ENCODE peak calls at places on chromosomes 6 and 20, in eight cellular contexts. K, H, R, T, P, W, J and A are unnamed samples.

GRCh38 chr6:35312763-35313125 is 15.1 kb downstream of the DEF6 start:
- DNase-seq in P (no peak), H (no peak), R (no peak), J (no peak), K (no peak), W (no peak), T (no peak), A (no peak)

GRCh38 chr6:155154158-155154830 is 109.5 kb upstream of the CLDN20 start:
- DNase-seq in R (no peak), P (peak), K (peak), T (peak), W (peak), H (peak), J (no peak), A (no peak)

GRCh38 chr6:6798430-6798829 is 209.9 kb downstream of the LY86 start:
- DNase-seq in H (no peak), W (no peak), P (no peak), J (peak), R (no peak), K (no peak), T (no peak), A (no peak)

GRCh38 chr6:15425947-15426346 is 180.1 kb downstream of the JARID2 start:
- DNase-seq in T (no peak), P (no peak), K (no peak), R (peak), W (no peak), H (no peak), J (no peak), A (no peak)

GRCh38 chr6:55449219-55449618 is 122.0 kb downstream of the GFRAL start:
- DNase-seq in K (no peak), T (peak), W (peak), J (no peak), R (no peak), P (no peak), H (peak), A (no peak)

GRCh38 chr6:293185-294174 is 1.2 kb downstream of the DUSP22 start:
- DNase-seq in J (no peak), P (peak), H (no peak), R (no peak), T (peak), W (no peak), K (peak), A (no peak)

GRCh38 chr6:135183532-135184440 is 2.7 kb downstream of the MYB start:
- DNase-seq in P (peak), H (peak), W (peak), R (peak), K (peak), T (peak), J (peak), A (peak)

GRCh38 chr6:166705070-166705469 is 78.0 kb upstream of the RPS6KA2 start:
- DNase-seq in T (peak), H (no peak), P (no peak), R (no peak), W (no peak), K (no peak), J (no peak), A (no peak)

GRCh38 chr6:3919130-3919628 is 70.0 kb downstream of the FAM50B start:
- DNase-seq in H (no peak), K (peak), W (peak), J (no peak), T (peak), P (no peak), R (peak), A (no peak)

GRCh38 chr20:18254615-18255014 is 33.7 kb upstream of the ZNF133 start:
- DNase-seq in R (no peak), P (no peak), K (no peak), H (no peak), T (no peak), J (no peak), W (no peak), A (no peak)

GRCh38 chr6:38489951-38490350 is 149.8 kb downstream of the BTBD9 start:
- DNase-seq in J (no peak), T (peak), H (no peak), P (peak), R (no peak), W (no peak), K (peak), A (no peak)

GRCh38 chr20:50712771-50713676 is 18.4 kb upstream of the PARD6B start:
- DNase-seq in T (no peak), H (no peak), P (no peak), J (no peak), W (no peak), R (no peak), K (no peak), A (no peak)

GRCh38 chr6:117920493-117920845 is 13.4 kb downstream of the SLC35F1 start:
- DNase-seq in W (peak), P (no peak), K (no peak), T (no peak), H (no peak), R (no peak), J (no peak), A (no peak)

GRCh38 chr20:54268941-54269340 is 61.1 kb downstream of the PFDN4 start:
- DNase-seq in K (no peak), H (no peak), J (no peak), T (no peak), P (no peak), R (no peak), W (no peak), A (no peak)

GRCh38 chr6:72733045-72733444 is 111.2 kb downstream of the KCNQ5 start:
- DNase-seq in T (no peak), K (no peak), P (no peak), J (no peak), R (no peak), W (no peak), H (no peak), A (no peak)

GRCh38 chr20:43009497-43009896 is 180.2 kb downstream of the PTPRT start:
- DNase-seq in R (no peak), H (no peak), P (no peak), J (no peak), T (no peak), K (no peak), W (no peak), A (no peak)

GRCh38 chr20:34951652-34952051 is 4.0 kb downstream of the GSS start:
- DNase-seq in P (peak), J (no peak), W (no peak), K (no peak), T (no peak), H (no peak), R (no peak), A (no peak)

GRCh38 chr6:107360476-107360875 is 98.9 kb downstream of the PDSS2 start:
- DNase-seq in K (peak), W (no peak), J (no peak), H (no peak), R (no peak), P (no peak), T (peak), A (no peak)

GRCh38 chr6:12480379-12480778 is 190.2 kb downstream of the EDN1 start:
- DNase-seq in T (no peak), K (no peak), P (no peak), R (no peak), W (no peak), J (no peak), H (no peak), A (no peak)

GRCh38 chr20:11849976-11850670 is 67.6 kb upstream of the BTBD3 start:
- DNase-seq in T (peak), W (peak), H (no peak), P (peak), R (no peak), J (no peak), K (peak), A (no peak)

GRCh38 chr20:22106308-22106938 is 401.0 kb downstream of the PAX1 start:
- DNase-seq in K (no peak), H (no peak), W (peak), J (no peak), R (no peak), P (peak), T (no peak), A (no peak)

GRCh38 chr6:111591901-111592461 is 13.7 kb downstream of the TRAF3IP2 start:
- DNase-seq in T (no peak), P (no peak), R (no peak), H (no peak), K (peak), W (no peak), J (no peak), A (no peak)

GRCh38 chr6:166907871-166908806 is 48.2 kb downstream of the RNASET2 start:
- DNase-seq in T (no peak), P (no peak), H (no peak), K (no peak), W (no peak), R (no peak), J (no peak), A (no peak)

GRCh38 chr20:16761305-16761829 is 13.2 kb downstream of the OTOR start:
- DNase-seq in K (peak), P (peak), W (peak), H (peak), T (peak), J (peak), R (no peak), A (peak)

GRCh38 chr6:105873256-105873704 is 212.9 kb upstream of the PRDM1 start:
- DNase-seq in R (no peak), W (no peak), K (no peak), T (peak), H (no peak), P (no peak), J (no peak), A (no peak)

GRCh38 chr6:133610271-133610840 is 278.6 kb upstream of the TCF21 start:
- DNase-seq in J (no peak), P (peak), W (no peak), R (no peak), K (peak), H (no peak), T (peak), A (no peak)

GRCh38 chr20:24340933-24341332 is 128.5 kb upstream of the SYNDIG1 start:
- DNase-seq in T (no peak), J (no peak), W (no peak), R (no peak), K (peak), H (no peak), P (no peak), A (no peak)

GRCh38 chr6:34383171-34383631 is 9.3 kb downstream of the NUDT3 start:
- DNase-seq in R (no peak), P (no peak), J (no peak), K (peak), W (peak), T (peak), H (no peak), A (no peak)

GRCh38 chr20:54176610-54177009 is 2.8 kb upstream of the CYP24A1 start:
- DNase-seq in H (no peak), J (no peak), K (peak), W (no peak), T (no peak), P (no peak), R (no peak), A (no peak)

GRCh38 chr20:40797425-40797824 is 108.4 kb upstream of the MAFB start:
- DNase-seq in T (peak), J (peak), R (no peak), K (peak), P (peak), W (peak), H (no peak), A (peak)

GRCh38 chr20:60049601-60050000 is 91.4 kb downstream of the CDH26 start:
- DNase-seq in H (no peak), K (peak), P (no peak), J (no peak), R (no peak), W (no peak), T (no peak), A (no peak)

GRCh38 chr6:137261393-137262154 is 42.4 kb upstream of the IFNGR1 start:
- DNase-seq in K (peak), P (peak), H (peak), R (no peak), J (no peak), T (peak), W (no peak), A (no peak)

GRCh38 chr20:24134284-24134683 is 145.7 kb upstream of the GGTLC1 start:
- DNase-seq in W (no peak), H (no peak), P (no peak), K (no peak), R (no peak), T (no peak), J (no peak), A (no peak)

GRCh38 chr20:33232486-33233072 is 3.2 kb upstream of the BPIFA1 start:
- DNase-seq in K (no peak), P (no peak), J (no peak), T (no peak), R (peak), H (no peak), W (no peak), A (no peak)

GRCh38 chr6:399785-400517 is 8.4 kb downstream of the IRF4 start:
- DNase-seq in K (no peak), J (no peak), W (no peak), R (no peak), P (no peak), T (no peak), H (no peak), A (no peak)

GRCh38 chr6:39266782-39267355 is 37.6 kb upstream of the KCNK5 start:
- DNase-seq in W (no peak), J (no peak), P (no peak), K (no peak), H (no peak), T (no peak), R (no peak), A (no peak)

GRCh38 chr20:59817846-59818245 is 115.6 kb downstream of the SYCP2 start:
- DNase-seq in J (no peak), H (no peak), R (no peak), T (no peak), P (no peak), K (no peak), W (no peak), A (no peak)

GRCh38 chr6:104969785-104970581 is 13.1 kb downstream of the LIN28B start:
- DNase-seq in T (no peak), H (peak), J (no peak), W (peak), K (peak), P (no peak), R (no peak), A (no peak)

GRCh38 chr6:151679081-151679480 is 128.4 kb upstream of the ESR1 start:
- DNase-seq in R (no peak), P (peak), W (no peak), K (peak), J (no peak), T (peak), H (no peak), A (no peak)

DNA sequence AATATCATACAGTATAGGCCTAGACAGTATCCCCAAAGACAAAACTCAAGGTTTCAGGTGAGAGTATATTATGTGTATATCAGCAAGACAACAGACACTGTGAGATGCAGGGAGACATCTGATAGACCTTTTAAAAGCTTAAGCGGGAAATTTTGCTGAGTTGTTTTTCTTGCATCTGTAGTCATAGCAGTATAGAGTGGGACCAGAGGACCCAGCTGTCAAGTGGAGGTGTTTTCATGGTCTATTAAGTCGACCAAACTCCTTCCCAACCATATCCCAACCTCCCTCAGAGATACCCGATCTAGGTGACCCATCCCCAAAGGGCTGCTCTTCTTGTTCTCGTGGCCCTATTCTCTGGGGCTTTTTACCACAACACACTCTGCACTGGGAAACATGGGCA is 98.2 kb upstream of the THEMIS start:
- DNase-seq in P (no peak), T (no peak), W (no peak), K (no peak), R (no peak), H (no peak), J (no peak), A (no peak)
- TF ChIP-seq CTCF in P (no peak), T (no peak), W (no peak), K (no peak), R (no peak), H (no peak), J (no peak), A (no peak)

DNA sequence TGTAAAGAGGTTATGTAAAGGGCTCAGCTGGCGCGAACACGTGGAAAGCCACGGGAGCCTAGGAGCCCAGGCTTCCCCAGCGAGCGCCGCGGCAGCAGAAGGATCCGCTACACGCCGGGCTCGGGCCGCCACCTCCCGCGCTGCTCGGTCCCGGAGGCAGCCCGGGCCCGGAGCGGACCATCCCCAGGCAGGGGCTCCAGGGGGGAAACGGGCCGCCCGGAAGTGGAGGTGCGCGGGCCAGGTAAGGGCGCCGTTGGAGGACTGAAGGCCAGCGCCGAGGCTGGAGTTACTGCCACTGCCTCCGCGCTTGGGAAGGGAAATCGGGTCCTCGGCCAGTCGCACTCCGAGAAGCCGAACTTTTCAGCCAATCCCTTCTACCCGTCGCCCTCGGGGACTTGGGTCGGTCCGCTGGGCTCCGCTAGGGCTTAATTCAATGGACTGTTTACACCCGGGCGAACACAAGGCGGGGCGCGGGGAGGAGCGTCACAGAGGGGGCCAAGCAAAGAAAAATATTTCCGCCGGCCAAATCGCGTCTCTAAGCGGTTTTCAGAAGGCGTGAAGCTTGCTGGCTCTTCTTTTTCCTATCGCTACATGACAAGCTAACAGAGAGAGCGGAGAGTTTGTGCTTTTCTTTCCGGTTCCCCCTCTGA is 433 bp downstream of the STK35 start:
- DNase-seq in R (peak), J (peak), P (peak), W (peak), K (peak), T (peak), H (peak), A (peak)
- TF ChIP-seq CTCF in R (no peak), J (no peak), P (no peak), W (no peak), K (no peak), T (no peak), H (no peak), A (no peak)

GRCh38 chr6:75065524-75065923 is 140.3 kb downstream of the COL12A1 start:
- DNase-seq in R (no peak), T (peak), K (peak), J (no peak), P (peak), W (peak), H (peak), A (no peak)
- TF ChIP-seq CTCF in R (no peak), T (no peak), K (peak), J (no peak), P (peak), W (peak), H (no peak), A (no peak)

GRCh38 chr20:46708172-46708860 is 1.1 kb upstream of the SLC2A10 start:
- DNase-seq in J (peak), W (no peak), R (no peak), T (no peak), H (no peak), P (no peak), K (no peak), A (peak)
- TF ChIP-seq CTCF in J (peak), W (peak), R (no peak), T (peak), H (no peak), P (peak), K (no peak), A (no peak)

DNA sequence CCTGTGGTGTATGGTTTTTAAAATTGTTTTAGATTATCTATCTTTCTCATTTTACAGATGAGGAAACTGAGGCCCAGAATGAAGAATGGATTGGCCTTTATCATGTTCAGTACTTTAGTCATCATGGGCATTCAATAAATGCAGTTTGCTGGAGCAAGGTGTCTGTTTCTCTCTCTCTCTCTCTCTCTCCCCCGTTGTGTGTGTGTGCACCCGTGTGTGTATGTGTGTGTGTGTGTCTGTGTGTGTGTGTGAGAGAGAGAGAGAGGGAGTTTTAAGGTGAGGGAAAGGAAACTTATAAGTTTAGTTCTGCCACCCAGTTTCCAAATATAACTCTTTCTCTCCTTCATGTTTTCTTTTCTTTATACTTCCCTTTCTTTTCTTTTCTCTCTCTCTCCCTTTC is 62.4 kb downstream of the CTNNBL1 start:
- DNase-seq in H (no peak), K (no peak), T (no peak), J (no peak), P (no peak), R (no peak), W (no peak), A (no peak)
- TF ChIP-seq CTCF in H (no peak), K (no peak), T (no peak), J (no peak), P (no peak), R (no peak), W (no peak), A (no peak)